ENCODE peak calls at places on chromosomes 4 and X, in five cellular contexts. X is RWPE2, F is cardiac muscle cell, C is coronary artery, V is heart left ventricle. K is an unnamed sample.
A peak's percentile ranks its signal among the peaks of the same experiment; 100 is the strongest.

GRCh38 chr4:122458625-122459024 is 2.1 kb upstream of the IL2 start:
- DNase-seq in C (no peak), X (no peak), V (no peak), F (peak; percentile 56), K (no peak)

GRCh38 chrX:109536439-109537323 is at the start of gene NXT2:
- DNase-seq in X (peak; percentile 87), V (peak; percentile 93), C (peak; percentile 90), F (peak; percentile 97), K (peak; percentile 96)

GRCh38 chr4:148261861-148262260 is 180.4 kb downstream of the NR3C2 start:
- DNase-seq in V (no peak), C (no peak), F (no peak), X (no peak), K (no peak)

GRCh38 chr4:123288309-123289025 is 108.1 kb upstream of the SPRY1 start:
- DNase-seq in X (no peak), F (no peak), V (no peak), C (no peak), K (no peak)

GRCh38 chr4:37244583-37245390 is at the start of gene NWD2:
- DNase-seq in V (no peak), X (peak; percentile 38), F (peak; percentile 62), C (no peak), K (peak; percentile 5)

GRCh38 chr4:26753642-26754041 is 107.0 kb upstream of the STIM2 start:
- DNase-seq in C (no peak), F (peak; percentile 24), V (no peak), X (no peak), K (peak; percentile 60)

GRCh38 chrX:13101439-13102139 is 57.2 kb upstream of the FAM9C start:
- DNase-seq in V (peak; percentile 60), F (no peak), C (peak; percentile 82), X (peak; percentile 73), K (peak; percentile 94)

GRCh38 chr4:151921811-151922210 is 161.0 kb upstream of the GATB start:
- DNase-seq in C (no peak), V (no peak), X (no peak), F (no peak), K (peak; percentile 59)

GRCh38 chrX:121456315-121456714 is 408.9 kb downstream of the GLUD2 start:
- DNase-seq in V (no peak), C (no peak), X (no peak), F (no peak), K (no peak)

GRCh38 chrX:121455890-121456289 is 408.5 kb downstream of the GLUD2 start:
- DNase-seq in V (no peak), F (no peak), X (no peak), C (no peak), K (no peak)

DNA sequence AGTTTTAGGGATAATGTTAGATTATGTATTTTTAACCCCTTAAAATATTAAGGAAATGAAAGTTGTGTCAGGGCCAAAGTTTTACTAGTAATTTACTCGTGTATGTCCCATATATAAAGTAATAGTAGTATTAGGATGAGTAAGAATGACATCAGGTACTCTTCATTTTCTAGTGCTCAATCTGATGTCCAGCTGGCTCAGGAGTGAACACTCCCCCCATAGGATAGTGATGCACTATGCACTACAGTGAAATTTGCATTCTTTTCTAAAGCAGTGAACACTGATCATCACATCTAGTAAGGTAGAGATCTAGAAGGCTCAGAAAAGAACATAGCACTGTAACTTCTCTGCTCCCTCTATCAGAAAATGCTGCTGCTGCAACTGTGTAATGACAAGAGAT is 409.7 kb downstream of the GLUD2 start:
- DNase-seq in C (no peak), X (no peak), V (no peak), F (no peak), K (no peak)
- TF ChIP-seq CTCF in C (no peak), X (no peak), V (no peak), F (no peak), K (no peak)

GRCh38 chr4:110344165-110344564 is 131.8 kb upstream of the ENPEP start:
- DNase-seq in F (peak; percentile 40), V (no peak), C (no peak), X (no peak), K (peak; percentile 5)
- TF ChIP-seq CTCF in F (peak; percentile 44), V (peak; percentile 36), C (no peak), X (peak; percentile 37), K (no peak)

GRCh38 chrX:71466979-71467523 is 65.9 kb upstream of the OGT start:
- DNase-seq in V (no peak), X (no peak), F (no peak), C (no peak), K (no peak)
- TF ChIP-seq CTCF in V (no peak), X (no peak), F (no peak), C (no peak), K (no peak)

GRCh38 chr4:88240297-88240714 is 44.1 kb downstream of the PPM1K start:
- DNase-seq in C (no peak), F (no peak), X (no peak), V (peak; percentile 65), K (peak; percentile 17)
- TF ChIP-seq CTCF in C (no peak), F (no peak), X (no peak), V (no peak), K (no peak)

DNA sequence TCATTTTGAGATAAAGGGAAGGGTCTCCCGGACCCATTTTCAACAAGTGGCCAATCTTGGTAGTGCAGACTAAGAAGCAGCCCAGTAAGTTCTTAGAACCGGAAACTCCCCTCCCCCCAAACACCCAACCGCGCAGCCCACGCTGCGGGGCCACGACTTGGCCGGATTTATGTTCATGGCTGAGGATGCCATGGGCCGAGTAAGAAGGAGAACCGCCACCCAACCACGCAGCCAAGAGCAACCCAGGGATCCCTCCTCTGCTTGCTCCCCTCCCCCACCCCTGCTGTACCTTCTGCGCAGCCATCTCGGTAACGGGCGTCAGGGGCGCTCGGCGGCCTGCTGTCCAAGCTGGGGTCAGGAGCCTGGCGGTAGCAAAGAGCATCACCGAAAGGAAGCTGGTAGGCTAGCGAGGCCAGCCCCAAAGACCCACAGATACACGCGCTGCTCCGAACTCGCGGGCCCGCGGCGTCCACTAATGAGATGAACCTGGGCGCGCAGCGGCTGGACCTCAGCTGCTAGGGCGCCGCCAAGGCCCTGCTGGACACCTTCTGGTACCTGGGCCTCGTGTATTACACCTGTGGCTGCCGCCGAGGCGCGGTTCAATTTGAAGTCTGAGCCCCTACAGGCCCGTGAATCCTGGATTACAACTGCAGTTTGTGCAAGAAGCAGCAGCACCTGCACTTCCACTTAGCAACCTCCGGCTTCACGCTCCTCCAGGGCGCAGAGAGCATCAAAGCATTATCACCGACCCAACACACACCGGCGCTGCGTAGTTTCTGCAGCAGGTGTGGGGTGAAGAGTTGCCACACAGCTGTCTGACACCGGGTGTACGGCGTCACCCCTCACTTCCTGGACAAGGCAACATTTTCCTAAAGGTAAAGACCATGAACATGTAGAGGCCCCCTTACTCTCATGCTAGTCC is 63.4 kb downstream of the NUDT10 start:
- DNase-seq in V (no peak), F (peak; percentile 56), X (no peak), C (no peak), K (no peak)
- TF ChIP-seq CTCF in V (peak; percentile 27), F (peak; percentile 7), X (no peak), C (no peak), K (no peak)

GRCh38 chr4:793109-793861 is 32.6 kb downstream of the CPLX1 start:
- DNase-seq in V (no peak), C (no peak), X (no peak), F (no peak), K (no peak)

GRCh38 chr4:791201-791865 is 34.6 kb downstream of the CPLX1 start:
- DNase-seq in C (no peak), X (no peak), F (no peak), V (no peak), K (no peak)

GRCh38 chr4:792729-793108 is 33.2 kb downstream of the CPLX1 start:
- DNase-seq in V (no peak), F (no peak), C (no peak), X (no peak), K (no peak)

GRCh38 chr4:790466-790820 is 35.5 kb downstream of the CPLX1 start:
- DNase-seq in V (no peak), F (no peak), C (no peak), X (no peak), K (no peak)

DNA sequence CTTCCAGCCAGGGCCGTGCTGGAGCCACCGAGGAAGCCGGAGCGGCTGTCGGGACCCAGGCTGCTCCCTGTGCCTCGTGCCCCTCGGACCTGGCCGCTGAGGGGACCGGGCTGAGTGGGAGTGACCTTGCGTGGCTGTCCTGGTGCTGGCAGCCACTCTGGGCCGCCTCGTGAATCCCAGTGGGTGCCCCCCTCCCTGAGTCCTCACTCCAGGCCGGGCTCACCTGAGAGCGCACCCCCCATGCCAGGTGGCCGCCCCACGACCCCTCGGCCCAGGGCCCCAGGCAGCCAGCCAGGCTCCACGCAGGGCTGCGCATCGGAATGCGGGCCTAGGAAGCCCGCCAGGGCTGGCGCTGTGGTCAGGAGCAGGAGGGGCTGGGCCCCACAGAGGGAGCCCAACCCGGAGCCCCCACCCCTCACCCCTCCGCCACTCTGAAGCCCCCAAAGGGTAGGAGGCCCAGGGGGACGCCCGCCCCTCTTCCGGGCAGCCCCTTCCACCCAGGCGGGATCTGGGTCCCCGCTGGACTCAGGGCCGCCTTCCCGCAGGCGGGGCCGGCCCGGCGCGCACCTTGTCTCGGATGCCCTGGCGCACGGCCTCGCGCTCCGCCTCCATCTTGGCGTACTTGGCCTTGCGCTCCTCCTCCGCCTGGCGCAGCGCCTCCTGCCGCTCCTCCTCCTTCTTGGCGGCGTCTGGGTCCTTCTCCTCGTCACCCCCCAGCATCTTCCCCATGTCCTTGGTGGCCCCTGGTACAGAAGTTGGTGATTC is 33.9 kb downstream of the CPLX1 start:
- DNase-seq in F (no peak), X (no peak), V (no peak), C (no peak), K (no peak)
- TF ChIP-seq CTCF in F (peak; percentile 18), X (no peak), V (no peak), C (no peak), K (no peak)

K was measured in cardiac fibroblast.